ENCODE peak calls at places on chromosomes 5 and 9, in eight cellular contexts. T is heart right ventricle; Z is CD4-positive, alpha-beta T cell; N is cardiac muscle cell; M is WERI-Rb-1; B is H9; I is sigmoid colon; L is effector memory CD4-positive, alpha-beta T cell. W is an unnamed sample.

GRCh38 chr5:142960309-142960696 is 190.1 kb downstream of the ARHGAP26 start:
- DNase-seq in T (no peak), Z (no peak), N (peak; percentile 61), M (no peak), B (no peak), I (no peak), L (no peak), W (no peak)

GRCh38 chr5:157478726-157479125 is 18.7 kb downstream of the NIPAL4 start:
- DNase-seq in T (no peak), Z (no peak), N (no peak), M (no peak), B (no peak), I (peak; percentile 37), L (no peak), W (no peak)

GRCh38 chr5:153546566-153546965 is 56.1 kb downstream of the GRIA1 start:
- DNase-seq in T (no peak), Z (no peak), N (peak; percentile 76), M (no peak), B (no peak), I (no peak), L (no peak), W (no peak)

GRCh38 chr9:116592926-116593325 is 94.2 kb upstream of the TRIM32 start:
- DNase-seq in T (no peak), Z (no peak), N (peak; percentile 9), M (no peak), B (no peak), I (no peak), L (no peak), W (no peak)

GRCh38 chr9:120403543-120403856 is 176.5 kb downstream of the CDK5RAP2 start:
- DNase-seq in T (no peak), Z (no peak), N (no peak), M (no peak), B (no peak), I (peak; percentile 28), L (no peak), W (no peak)

GRCh38 chr9:105883847-105884246 is 189.5 kb downstream of the TMEM38B start:
- DNase-seq in T (no peak), Z (no peak), N (no peak), M (no peak), B (no peak), I (no peak), L (no peak), W (no peak)

GRCh38 chr9:38157711-38158110 is 88.7 kb upstream of the SHB start:
- DNase-seq in T (no peak), Z (no peak), N (no peak), M (no peak), B (no peak), I (no peak), L (no peak), W (no peak)

GRCh38 chr9:77752566-77752965 is 104.4 kb upstream of the GNA14 start:
- DNase-seq in T (no peak), Z (no peak), N (peak; percentile 95), M (no peak), B (no peak), I (no peak), L (no peak), W (no peak)

GRCh38 chr9:3743901-3744413 is 218.2 kb upstream of the RFX3 start:
- DNase-seq in T (no peak), Z (no peak), N (no peak), M (no peak), B (no peak), I (no peak), L (no peak), W (no peak)

GRCh38 chr9:27184556-27185351 is 75.7 kb downstream of the TEK start:
- DNase-seq in T (peak; percentile 19), Z (no peak), N (peak; percentile 37), M (no peak), B (no peak), I (no peak), L (no peak), W (no peak)

GRCh38 chr5:2810644-2811043 is 59.2 kb upstream of the IRX2 start:
- DNase-seq in T (no peak), Z (no peak), N (no peak), M (no peak), B (no peak), I (no peak), L (no peak), W (no peak)

GRCh38 chr5:32115985-32116384 is 58.1 kb downstream of the GOLPH3 start:
- DNase-seq in T (no peak), Z (no peak), N (no peak), M (no peak), B (no peak), I (no peak), L (no peak), W (no peak)

GRCh38 chr5:43569236-43569635 is 12.4 kb upstream of the PAIP1 start:
- DNase-seq in T (no peak), Z (no peak), N (no peak), M (no peak), B (no peak), I (no peak), L (no peak), W (no peak)

GRCh38 chr5:43570487-43571158 is 13.7 kb upstream of the PAIP1 start:
- DNase-seq in T (no peak), Z (no peak), N (no peak), M (no peak), B (no peak), I (no peak), L (no peak), W (no peak)

GRCh38 chr5:43571237-43571636 is 14.4 kb upstream of the PAIP1 start:
- DNase-seq in T (no peak), Z (no peak), N (peak; percentile 36), M (no peak), B (no peak), I (no peak), L (no peak), W (no peak)

GRCh38 chr5:43572357-43572756 is 15.5 kb upstream of the PAIP1 start:
- DNase-seq in T (peak; percentile 15), Z (no peak), N (peak; percentile 12), M (no peak), B (no peak), I (no peak), L (no peak), W (no peak)

DNA sequence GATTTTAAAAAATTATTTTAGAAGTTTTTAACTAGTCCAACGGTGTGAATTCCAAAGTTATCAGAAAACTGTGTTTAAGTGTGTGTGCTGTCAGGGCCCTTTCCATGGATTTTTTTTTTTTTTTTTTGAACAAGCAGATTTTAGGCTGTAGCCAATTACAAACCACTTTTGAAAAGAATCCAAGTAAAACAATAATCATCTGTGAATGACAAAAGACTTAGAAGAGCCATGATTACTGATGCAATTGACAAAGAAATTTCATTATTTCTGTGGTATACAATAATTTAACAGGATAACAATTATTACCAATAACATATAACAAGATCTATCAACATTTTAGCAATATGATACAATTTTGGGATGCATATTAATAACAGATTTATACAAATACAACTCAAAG is 16.2 kb upstream of the PAIP1 start:
- DNase-seq in T (no peak), Z (no peak), N (peak; percentile 65), M (no peak), B (no peak), I (no peak), L (no peak), W (no peak)
- H3K27ac ChIP-seq in T (peak overlapping the region; percentile 4), Z (no peak overlapping the region), N (peak overlapping the region; percentile 97), M (no peak overlapping the region), B (no peak overlapping the region), I (peak overlapping the region; percentile 76), L (no peak overlapping the region), W (no peak overlapping the region)

GRCh38 chr5:90871356-90871755 is 312.8 kb downstream of the ADGRV1 start:
- DNase-seq in T (no peak), Z (no peak), N (no peak), M (no peak), B (no peak), I (no peak), L (no peak), W (no peak)
- H3K27ac ChIP-seq in T (peak overlapping the region; percentile 57), Z (no peak overlapping the region), N (no peak overlapping the region), M (no peak overlapping the region), B (no peak overlapping the region), I (no peak overlapping the region), L (no peak overlapping the region), W (no peak overlapping the region)

DNA sequence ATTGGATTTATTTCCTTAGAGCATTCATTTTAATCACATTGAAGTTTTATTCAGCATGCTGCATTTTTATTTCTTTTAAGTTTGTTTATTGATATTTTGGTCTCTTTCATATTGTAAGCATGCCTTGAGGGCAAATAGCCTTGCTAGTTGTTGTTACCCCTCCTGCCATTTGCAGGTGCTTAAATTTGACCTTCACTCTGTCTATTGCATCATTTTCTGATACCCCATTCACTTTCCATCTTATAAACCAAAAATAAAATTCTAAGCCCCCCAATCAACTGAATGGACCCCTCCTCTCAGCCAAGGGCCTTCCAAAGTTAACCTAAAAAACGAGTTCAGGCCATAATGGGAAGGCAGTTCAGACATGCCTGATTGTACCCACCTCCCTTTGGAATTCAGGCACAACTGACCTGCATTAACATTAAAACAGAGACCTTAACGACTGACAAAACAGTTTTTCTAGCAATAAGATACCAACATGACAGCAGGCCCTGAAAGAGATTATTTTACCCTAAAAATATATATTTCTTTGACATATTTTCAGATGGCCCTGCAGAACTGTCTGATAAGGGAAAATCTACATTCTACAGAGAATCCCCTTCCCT is 32.1 kb downstream of the TARS1 start:
- DNase-seq in T (no peak), Z (no peak), N (no peak), M (no peak), B (peak; percentile 46), I (no peak), L (no peak), W (no peak)
- H3K27ac ChIP-seq in T (no peak overlapping the region), Z (no peak overlapping the region), N (no peak overlapping the region), M (no peak overlapping the region), B (no peak overlapping the region), I (no peak overlapping the region), L (no peak overlapping the region), W (no peak overlapping the region)

GRCh38 chr5:124661317-124662141 is 84.9 kb downstream of the ZNF608 start:
- DNase-seq in T (no peak), Z (no peak), N (peak; percentile 87), M (peak; percentile 44), B (no peak), I (no peak), L (no peak), W (no peak)

GRCh38 chr5:124662261-124662781 is 84.1 kb downstream of the ZNF608 start:
- DNase-seq in T (no peak), Z (no peak), N (no peak), M (peak; percentile 77), B (no peak), I (no peak), L (no peak), W (no peak)

GRCh38 chr5:124660229-124661093 is 86.0 kb downstream of the ZNF608 start:
- DNase-seq in T (no peak), Z (no peak), N (peak; percentile 89), M (no peak), B (no peak), I (no peak), L (no peak), W (no peak)

GRCh38 chr5:124658867-124659557 is 87.4 kb downstream of the ZNF608 start:
- DNase-seq in T (no peak), Z (no peak), N (peak; percentile 40), M (no peak), B (no peak), I (no peak), L (no peak), W (no peak)

DNA sequence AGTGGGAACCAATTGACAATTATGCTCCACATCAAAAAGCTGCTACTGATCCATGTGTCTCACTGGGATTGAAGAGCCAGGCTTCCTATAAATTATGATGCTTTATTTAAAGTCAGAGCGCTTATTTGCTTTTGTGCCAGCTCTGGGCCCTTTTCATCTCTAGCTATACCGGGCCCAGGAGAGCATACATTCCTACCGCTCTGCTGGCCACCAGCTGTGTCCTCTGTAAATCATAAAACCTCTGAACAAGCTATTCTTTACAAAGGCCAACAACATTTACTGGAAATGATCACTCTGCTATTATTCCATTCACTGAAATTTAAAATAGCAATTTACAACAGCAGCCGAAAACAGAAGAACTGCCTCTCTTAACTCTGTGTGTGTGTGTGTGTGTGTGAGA is 86.6 kb downstream of the ZNF608 start:
- DNase-seq in T (no peak), Z (no peak), N (no peak), M (no peak), B (no peak), I (no peak), L (no peak), W (no peak)
- H3K27ac ChIP-seq in T (no peak overlapping the region), Z (no peak overlapping the region), N (peak overlapping the region; percentile 95), M (no peak overlapping the region), B (no peak overlapping the region), I (no peak overlapping the region), L (no peak overlapping the region), W (no peak overlapping the region)